ENCODE peak calls at places on chromosomes 4 and X, in seven cellular contexts. One of them, this sample, is unnamed.

GRCh38 chrX:137052641-137053235 is 18.9 kb upstream of the GPR101 start:
- DNase-seq in heart right ventricle: no peak
- DNase-seq in fibroblast of lung: no peak
- DNase-seq in Panc1: no peak
- DNase-seq in body of pancreas: no peak
- DNase-seq in cardiac muscle cell: peak; percentile 0
- DNase-seq in GM12865: no peak
- DNase-seq in this sample: no peak

GRCh38 chr4:42280327-42281095 is 116.8 kb upstream of the SHISA3 start:
- DNase-seq in cardiac muscle cell: peak; percentile 46
- DNase-seq in GM12865: peak; percentile 60
- DNase-seq in fibroblast of lung: no peak
- DNase-seq in body of pancreas: no peak
- DNase-seq in heart right ventricle: no peak
- DNase-seq in Panc1: no peak
- DNase-seq in this sample: no peak

GRCh38 chr4:41160010-41160789 is 54.1 kb downstream of the APBB2 start:
- DNase-seq in fibroblast of lung: peak; percentile 100
- DNase-seq in body of pancreas: no peak
- DNase-seq in GM12865: no peak
- DNase-seq in Panc1: no peak
- DNase-seq in heart right ventricle: no peak
- DNase-seq in cardiac muscle cell: peak; percentile 93
- DNase-seq in this sample: peak; percentile 84

GRCh38 chrX:21166302-21166982 is 207.8 kb upstream of the CNKSR2 start:
- DNase-seq in body of pancreas: no peak
- DNase-seq in GM12865: no peak
- DNase-seq in fibroblast of lung: peak; percentile 61
- DNase-seq in heart right ventricle: no peak
- DNase-seq in cardiac muscle cell: peak; percentile 14
- DNase-seq in Panc1: no peak
- DNase-seq in this sample: peak; percentile 0

GRCh38 chr4:2243682-2244380 is 1.9 kb upstream of the HAUS3 start:
- DNase-seq in cardiac muscle cell: peak; percentile 65
- DNase-seq in GM12865: peak; percentile 29
- DNase-seq in heart right ventricle: peak; percentile 46
- DNase-seq in Panc1: no peak
- DNase-seq in fibroblast of lung: peak; percentile 29
- DNase-seq in body of pancreas: peak; percentile 18
- DNase-seq in this sample: peak; percentile 36

GRCh38 chrX:140165849-140166248 is 200.5 kb upstream of the CXorf66 start:
- DNase-seq in body of pancreas: no peak
- DNase-seq in GM12865: no peak
- DNase-seq in fibroblast of lung: no peak
- DNase-seq in cardiac muscle cell: no peak
- DNase-seq in Panc1: no peak
- DNase-seq in heart right ventricle: no peak
- DNase-seq in this sample: no peak

GRCh38 chrX:18354369-18355329 is at the start of gene SCML2:
- DNase-seq in GM12865: peak; percentile 37
- DNase-seq in cardiac muscle cell: peak; percentile 38
- DNase-seq in body of pancreas: peak; percentile 35
- DNase-seq in fibroblast of lung: peak; percentile 23
- DNase-seq in heart right ventricle: peak; percentile 46
- DNase-seq in Panc1: no peak
- DNase-seq in this sample: peak; percentile 69

GRCh38 chr4:121195649-121196048 is 31.5 kb upstream of the TNIP3 start:
- DNase-seq in body of pancreas: no peak
- DNase-seq in GM12865: no peak
- DNase-seq in Panc1: no peak
- DNase-seq in cardiac muscle cell: peak; percentile 2
- DNase-seq in heart right ventricle: no peak
- DNase-seq in fibroblast of lung: no peak
- DNase-seq in this sample: no peak

GRCh38 chrX:56233100-56233499 is 944 bp downstream of the KLF8 start:
- DNase-seq in cardiac muscle cell: no peak
- DNase-seq in heart right ventricle: no peak
- DNase-seq in GM12865: peak; percentile 14
- DNase-seq in body of pancreas: no peak
- DNase-seq in Panc1: no peak
- DNase-seq in fibroblast of lung: no peak
- DNase-seq in this sample: peak; percentile 25
- H3K4me3 ChIP-seq in cardiac muscle cell: peak overlapping the region; percentile 26
- H3K4me3 ChIP-seq in heart right ventricle: peak overlapping the region; percentile 52
- H3K4me3 ChIP-seq in GM12865: peak overlapping the region; percentile 79
- H3K4me3 ChIP-seq in body of pancreas: no peak overlapping the region
- H3K4me3 ChIP-seq in Panc1: peak overlapping the region; percentile 51
- H3K4me3 ChIP-seq in fibroblast of lung: peak overlapping the region; percentile 50
- H3K4me3 ChIP-seq in this sample: peak overlapping the region; percentile 55

GRCh38 chr4:120156115-120156718 is 89.6 kb upstream of the MAD2L1 start:
- DNase-seq in GM12865: peak; percentile 82
- DNase-seq in Panc1: peak; percentile 52
- DNase-seq in fibroblast of lung: peak; percentile 69
- DNase-seq in body of pancreas: peak; percentile 23
- DNase-seq in heart right ventricle: no peak
- DNase-seq in cardiac muscle cell: peak; percentile 86
- DNase-seq in this sample: peak; percentile 41
- TF ChIP-seq CTCF in GM12865: peak; percentile 43
- TF ChIP-seq CTCF in Panc1: peak; percentile 48
- TF ChIP-seq CTCF in fibroblast of lung: peak; percentile 51
- TF ChIP-seq CTCF in body of pancreas: peak; percentile 70
- TF ChIP-seq CTCF in heart right ventricle: peak; percentile 51
- TF ChIP-seq CTCF in cardiac muscle cell: peak; percentile 50
- TF ChIP-seq CTCF in this sample: peak; percentile 53

GRCh38 chr4:173503330-173504180 is 26.5 kb downstream of the HAND2 start:
- DNase-seq in GM12865: no peak
- DNase-seq in cardiac muscle cell: no peak
- DNase-seq in fibroblast of lung: no peak
- DNase-seq in heart right ventricle: no peak
- DNase-seq in Panc1: no peak
- DNase-seq in body of pancreas: no peak
- DNase-seq in this sample: no peak

GRCh38 chr4:173498771-173499170 is 31.3 kb downstream of the HAND2 start:
- DNase-seq in cardiac muscle cell: no peak
- DNase-seq in fibroblast of lung: no peak
- DNase-seq in body of pancreas: no peak
- DNase-seq in GM12865: no peak
- DNase-seq in Panc1: no peak
- DNase-seq in heart right ventricle: no peak
- DNase-seq in this sample: peak; percentile 68

GRCh38 chr4:173501592-173502150 is 28.4 kb downstream of the HAND2 start:
- DNase-seq in fibroblast of lung: no peak
- DNase-seq in cardiac muscle cell: no peak
- DNase-seq in heart right ventricle: no peak
- DNase-seq in GM12865: no peak
- DNase-seq in body of pancreas: no peak
- DNase-seq in Panc1: no peak
- DNase-seq in this sample: no peak

GRCh38 chr4:173499568-173500535 is 30.2 kb downstream of the HAND2 start:
- DNase-seq in GM12865: no peak
- DNase-seq in body of pancreas: no peak
- DNase-seq in fibroblast of lung: no peak
- DNase-seq in Panc1: no peak
- DNase-seq in heart right ventricle: no peak
- DNase-seq in cardiac muscle cell: no peak
- DNase-seq in this sample: no peak

GRCh38 chr4:173500841-173501591 is 29.0 kb downstream of the HAND2 start:
- DNase-seq in body of pancreas: no peak
- DNase-seq in GM12865: no peak
- DNase-seq in heart right ventricle: peak; percentile 35
- DNase-seq in cardiac muscle cell: no peak
- DNase-seq in Panc1: no peak
- DNase-seq in fibroblast of lung: no peak
- DNase-seq in this sample: no peak
- H3K4me3 ChIP-seq in body of pancreas: no peak overlapping the region
- H3K4me3 ChIP-seq in GM12865: no peak overlapping the region
- H3K4me3 ChIP-seq in heart right ventricle: no peak overlapping the region
- H3K4me3 ChIP-seq in cardiac muscle cell: no peak overlapping the region
- H3K4me3 ChIP-seq in Panc1: no peak overlapping the region
- H3K4me3 ChIP-seq in fibroblast of lung: no peak overlapping the region
- H3K4me3 ChIP-seq in this sample: no peak overlapping the region

DNA sequence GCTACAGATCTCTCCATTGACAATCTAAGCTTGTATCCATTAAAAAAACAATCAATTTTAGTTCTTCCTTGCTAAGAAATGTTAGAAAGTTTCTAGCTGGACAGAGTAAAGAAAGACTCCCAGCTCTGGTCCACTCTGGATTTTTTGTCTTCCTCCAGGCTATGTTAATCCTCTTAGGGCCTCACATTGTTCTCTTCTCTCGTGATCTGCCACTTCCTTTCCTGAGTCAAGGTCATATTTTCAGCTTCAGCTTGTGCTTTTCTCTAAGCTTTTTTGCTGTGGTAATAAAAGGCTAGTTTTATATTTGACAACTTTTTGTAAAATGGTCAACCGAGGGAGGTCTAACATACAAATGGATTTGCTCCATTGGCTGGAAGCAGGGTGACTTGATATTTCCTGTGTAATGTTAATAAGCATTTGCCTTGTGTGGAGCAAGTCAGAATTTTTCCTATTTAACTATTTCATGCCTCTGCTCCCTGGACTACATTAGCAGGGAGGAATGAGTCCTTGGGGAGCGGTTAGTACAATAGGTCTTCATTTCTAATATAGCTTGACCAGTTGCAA is 239.7 kb downstream of the RAB28 start:
- DNase-seq in body of pancreas: no peak
- DNase-seq in Panc1: no peak
- DNase-seq in fibroblast of lung: no peak
- DNase-seq in heart right ventricle: no peak
- DNase-seq in cardiac muscle cell: no peak
- DNase-seq in GM12865: no peak
- DNase-seq in this sample: no peak
- TF ChIP-seq CTCF in body of pancreas: no peak
- TF ChIP-seq CTCF in Panc1: no peak
- TF ChIP-seq CTCF in fibroblast of lung: no peak
- TF ChIP-seq CTCF in heart right ventricle: no peak
- TF ChIP-seq CTCF in cardiac muscle cell: no peak
- TF ChIP-seq CTCF in GM12865: no peak
- TF ChIP-seq CTCF in this sample: no peak

GRCh38 chr4:68430337-68430736 is 16.9 kb upstream of the TMPRSS11E start:
- DNase-seq in Panc1: no peak
- DNase-seq in body of pancreas: no peak
- DNase-seq in cardiac muscle cell: no peak
- DNase-seq in heart right ventricle: no peak
- DNase-seq in fibroblast of lung: no peak
- DNase-seq in GM12865: no peak
- DNase-seq in this sample: no peak

GRCh38 chr4:68434277-68434676 is 13.0 kb upstream of the TMPRSS11E start:
- DNase-seq in cardiac muscle cell: no peak
- DNase-seq in fibroblast of lung: no peak
- DNase-seq in GM12865: no peak
- DNase-seq in body of pancreas: no peak
- DNase-seq in heart right ventricle: no peak
- DNase-seq in Panc1: no peak
- DNase-seq in this sample: no peak

GRCh38 chr4:68433582-68433981 is 13.7 kb upstream of the TMPRSS11E start:
- DNase-seq in cardiac muscle cell: no peak
- DNase-seq in body of pancreas: no peak
- DNase-seq in GM12865: no peak
- DNase-seq in Panc1: no peak
- DNase-seq in heart right ventricle: no peak
- DNase-seq in fibroblast of lung: no peak
- DNase-seq in this sample: no peak

GRCh38 chr4:68432320-68432719 is 14.9 kb upstream of the TMPRSS11E start:
- DNase-seq in cardiac muscle cell: no peak
- DNase-seq in body of pancreas: no peak
- DNase-seq in heart right ventricle: no peak
- DNase-seq in fibroblast of lung: no peak
- DNase-seq in Panc1: no peak
- DNase-seq in GM12865: no peak
- DNase-seq in this sample: no peak

GRCh38 chr4:68434836-68435235 is 12.4 kb upstream of the TMPRSS11E start:
- DNase-seq in heart right ventricle: no peak
- DNase-seq in Panc1: no peak
- DNase-seq in fibroblast of lung: no peak
- DNase-seq in cardiac muscle cell: no peak
- DNase-seq in body of pancreas: no peak
- DNase-seq in GM12865: no peak
- DNase-seq in this sample: no peak
- H3K4me3 ChIP-seq in heart right ventricle: no peak overlapping the region
- H3K4me3 ChIP-seq in Panc1: no peak overlapping the region
- H3K4me3 ChIP-seq in fibroblast of lung: no peak overlapping the region
- H3K4me3 ChIP-seq in cardiac muscle cell: no peak overlapping the region
- H3K4me3 ChIP-seq in body of pancreas: no peak overlapping the region
- H3K4me3 ChIP-seq in GM12865: no peak overlapping the region
- H3K4me3 ChIP-seq in this sample: no peak overlapping the region

GRCh38 chrX:106401965-106402559 is 209.7 kb upstream of the RADX start:
- DNase-seq in body of pancreas: no peak
- DNase-seq in Panc1: no peak
- DNase-seq in fibroblast of lung: no peak
- DNase-seq in GM12865: no peak
- DNase-seq in heart right ventricle: no peak
- DNase-seq in cardiac muscle cell: no peak
- DNase-seq in this sample: no peak

DNA sequence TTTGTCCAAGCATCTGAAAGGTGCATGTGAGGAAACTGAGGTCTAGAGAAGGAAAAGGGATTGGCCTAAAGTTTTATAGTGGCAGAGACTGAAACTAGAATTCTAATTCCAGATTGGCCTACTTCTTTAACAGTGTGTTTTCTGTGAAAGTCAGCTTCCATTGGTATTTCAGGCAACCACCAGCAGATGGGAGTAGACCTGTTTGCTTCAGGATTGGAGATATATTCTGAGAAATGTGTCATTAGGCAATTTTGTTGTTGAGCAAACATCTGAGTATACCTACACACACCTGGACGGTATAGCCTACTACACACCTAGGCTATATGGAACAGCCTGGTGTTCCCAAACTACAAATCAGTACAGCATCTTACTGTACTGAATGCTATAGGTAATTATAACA is 207.3 kb upstream of the RADX start:
- DNase-seq in fibroblast of lung: no peak
- DNase-seq in heart right ventricle: no peak
- DNase-seq in GM12865: no peak
- DNase-seq in Panc1: no peak
- DNase-seq in cardiac muscle cell: no peak
- DNase-seq in body of pancreas: no peak
- DNase-seq in this sample: peak; percentile 6
- TF ChIP-seq CTCF in fibroblast of lung: no peak
- TF ChIP-seq CTCF in heart right ventricle: no peak
- TF ChIP-seq CTCF in GM12865: no peak
- TF ChIP-seq CTCF in Panc1: peak; percentile 20
- TF ChIP-seq CTCF in cardiac muscle cell: peak; percentile 13
- TF ChIP-seq CTCF in body of pancreas: no peak
- TF ChIP-seq CTCF in this sample: no peak

DNA sequence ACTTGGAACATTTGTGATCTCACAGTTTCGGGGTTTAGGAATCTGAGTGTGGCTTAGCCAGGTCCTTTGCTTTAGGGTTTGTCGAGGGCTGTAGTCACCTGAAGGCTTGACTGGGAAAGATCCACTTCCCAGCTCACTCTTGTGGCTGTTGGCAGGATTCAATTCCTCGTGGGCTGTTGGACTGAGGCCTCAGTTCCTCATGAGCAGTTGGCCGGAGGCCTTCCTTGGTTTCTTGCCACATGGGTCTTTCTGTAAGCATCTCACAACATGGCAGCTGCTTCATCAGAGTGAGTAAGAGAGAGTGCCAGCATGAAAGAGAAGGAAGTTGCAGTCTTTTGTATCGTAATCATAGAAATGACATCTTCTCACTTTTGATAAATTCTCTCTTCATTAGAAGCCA is 11.1 kb downstream of the TXLNG start:
- DNase-seq in cardiac muscle cell: peak; percentile 31
- DNase-seq in Panc1: no peak
- DNase-seq in heart right ventricle: no peak
- DNase-seq in GM12865: no peak
- DNase-seq in body of pancreas: no peak
- DNase-seq in fibroblast of lung: peak; percentile 36
- DNase-seq in this sample: peak; percentile 41
- H3K4me3 ChIP-seq in cardiac muscle cell: no peak overlapping the region
- H3K4me3 ChIP-seq in Panc1: no peak overlapping the region
- H3K4me3 ChIP-seq in heart right ventricle: no peak overlapping the region
- H3K4me3 ChIP-seq in GM12865: no peak overlapping the region
- H3K4me3 ChIP-seq in body of pancreas: no peak overlapping the region
- H3K4me3 ChIP-seq in fibroblast of lung: no peak overlapping the region
- H3K4me3 ChIP-seq in this sample: no peak overlapping the region

This sample was measured in foreskin fibroblast.